ENCODE peak calls at places on chromosomes 1 and 21, in six cellular contexts. A is cardiac muscle cell, M is AG04450, I is astrocyte of the spinal cord, R is epithelial cell of esophagus, B is A673. Z is an unnamed sample.

GRCh38 chr1:86914998-86915736 is 732 bp downstream of the HS2ST1 start:
- DNase-seq in A (peak), I (peak), R (peak), M (no peak), B (peak), Z (peak)

GRCh38 chr1:221458430-221459156 is 283.3 kb downstream of the DUSP10 start:
- DNase-seq in I (peak), M (no peak), B (no peak), A (no peak), R (peak), Z (no peak)

GRCh38 chr1:90189889-90190288 is 195.0 kb downstream of the ZNF326 start:
- DNase-seq in B (no peak), I (no peak), M (no peak), A (no peak), R (no peak), Z (no peak)

GRCh38 chr1:19169642-19170041 is 40.4 kb downstream of the UBR4 start:
- DNase-seq in R (peak), M (peak), I (peak), B (no peak), A (no peak), Z (no peak)

GRCh38 chr1:94044290-94044790 is 76.6 kb downstream of the ABCA4 start:
- DNase-seq in B (no peak), A (no peak), I (no peak), R (no peak), M (no peak), Z (no peak)

GRCh38 chr1:50661626-50662025 is 238.4 kb upstream of the DMRTA2 start:
- DNase-seq in B (no peak), M (no peak), R (peak), A (no peak), I (peak), Z (no peak)

GRCh38 chr1:85343612-85344255 is 67.3 kb upstream of the BCL10 start:
- DNase-seq in I (peak), A (no peak), B (peak), R (no peak), M (no peak), Z (no peak)

GRCh38 chr1:39988618-39989343 is 33.8 kb downstream of the MFSD2A start:
- DNase-seq in M (peak), R (peak), I (no peak), B (no peak), A (no peak), Z (no peak)

GRCh38 chr1:53498555-53499142 is 39.5 kb downstream of the DMRTB1 start:
- DNase-seq in B (no peak), A (no peak), R (no peak), I (peak), M (no peak), Z (no peak)

GRCh38 chr1:161486806-161487482 is 18.3 kb upstream of the FCGR2A start:
- DNase-seq in M (peak), I (peak), B (peak), R (peak), A (peak), Z (peak)

GRCh38 chr1:6960291-6960758 is 175.1 kb downstream of the CAMTA1 start:
- DNase-seq in M (peak), A (peak), B (no peak), R (peak), I (no peak), Z (no peak)

GRCh38 chr1:36093919-36094318 is 5.2 kb downstream of the ADPRS start:
- DNase-seq in I (no peak), A (no peak), R (no peak), B (no peak), M (no peak), Z (no peak)

GRCh38 chr1:18575620-18576019 is 55.0 kb upstream of the PAX7 start:
- DNase-seq in A (peak), B (peak), I (no peak), R (peak), M (no peak), Z (peak)

GRCh38 chr1:29736582-29737188 is 500.4 kb downstream of the PTPRU start:
- DNase-seq in B (peak), M (peak), A (peak), I (peak), R (peak), Z (peak)

GRCh38 chr21:37983336-37984095 is 67.3 kb upstream of the KCNJ6 start:
- DNase-seq in M (no peak), R (peak), B (no peak), I (peak), A (no peak), Z (no peak)

GRCh38 chr1:11707621-11708276 is 16.2 kb downstream of the DRAXIN start:
- DNase-seq in M (no peak), I (no peak), B (peak), A (peak), R (no peak), Z (no peak)

GRCh38 chr1:90707363-90707710 is 9.8 kb downstream of the BARHL2 start:
- DNase-seq in R (peak), A (peak), I (peak), B (peak), M (no peak), Z (no peak)

GRCh38 chr1:61271412-61271789 is 189.0 kb downstream of the NFIA start:
- DNase-seq in I (no peak), M (no peak), B (no peak), R (no peak), A (no peak), Z (no peak)

GRCh38 chr1:62436039-62436465 is 797 bp upstream of the USP1 start:
- DNase-seq in I (no peak), A (no peak), R (peak), M (no peak), B (peak), Z (peak)

GRCh38 chr1:35659589-35659988 is 18.3 kb upstream of the PSMB2 start:
- DNase-seq in R (no peak), M (no peak), A (no peak), B (no peak), I (no peak), Z (no peak)

GRCh38 chr21:46127239-46128105 is 27.9 kb downstream of the FTCD start:
- DNase-seq in M (no peak), I (no peak), B (no peak), R (no peak), A (no peak), Z (no peak)

GRCh38 chr1:166888710-166889109 is 12.6 kb upstream of the TADA1 start:
- DNase-seq in A (no peak), I (no peak), M (no peak), B (no peak), R (no peak), Z (no peak)

GRCh38 chr1:26986658-26987057 is 6.8 kb upstream of the TRNP1 start:
- DNase-seq in A (no peak), B (no peak), M (no peak), R (no peak), I (no peak), Z (no peak)

GRCh38 chr1:232682248-232682647 is 52.3 kb upstream of the SIPA1L2 start:
- DNase-seq in M (no peak), B (no peak), A (no peak), R (no peak), I (no peak), Z (no peak)

GRCh38 chr21:35349378-35350080 is 300.4 kb upstream of the RUNX1 start:
- DNase-seq in A (no peak), R (no peak), B (no peak), I (peak), M (no peak), Z (no peak)

GRCh38 chr1:158248771-158249170 is 5.5 kb upstream of the CD1A start:
- DNase-seq in A (no peak), R (no peak), M (no peak), B (no peak), I (no peak), Z (no peak)

GRCh38 chr1:158249646-158250045 is 4.6 kb upstream of the CD1A start:
- DNase-seq in I (no peak), R (no peak), B (no peak), A (no peak), M (no peak), Z (no peak)

GRCh38 chr1:158251160-158251559 is 3.1 kb upstream of the CD1A start:
- DNase-seq in R (no peak), I (no peak), A (no peak), B (no peak), M (no peak), Z (no peak)

GRCh38 chr1:158246650-158247049 is 7.6 kb upstream of the CD1A start:
- DNase-seq in A (no peak), B (no peak), M (no peak), I (no peak), R (peak), Z (no peak)

GRCh38 chr1:158248122-158248521 is 6.1 kb upstream of the CD1A start:
- DNase-seq in M (no peak), B (no peak), R (no peak), I (no peak), A (no peak), Z (no peak)
- TF ChIP-seq CTCF in M (no peak), B (no peak), R (no peak), I (no peak), A (no peak), Z (no peak)

GRCh38 chr1:234842726-234843641 is 233.0 kb upstream of the IRF2BP2 start:
- DNase-seq in B (no peak), I (no peak), R (no peak), M (no peak), A (peak), Z (no peak)
- TF ChIP-seq CTCF in B (no peak), I (no peak), R (no peak), M (no peak), A (no peak), Z (no peak)

GRCh38 chr1:33842348-33842747 is 21.5 kb upstream of the HMGB4 start:
- DNase-seq in A (no peak), B (no peak), M (no peak), R (no peak), I (no peak), Z (no peak)
- TF ChIP-seq CTCF in A (no peak), B (no peak), M (no peak), R (no peak), I (peak), Z (no peak)

GRCh38 chr1:157219182-157219581 is 81.0 kb upstream of the ETV3 start:
- DNase-seq in I (no peak), B (no peak), M (no peak), R (no peak), A (no peak), Z (no peak)
- TF ChIP-seq CTCF in I (no peak), B (no peak), M (no peak), R (no peak), A (no peak), Z (no peak)

GRCh38 chr1:96756789-96757188 is 35.2 kb downstream of the PTBP2 start:
- DNase-seq in B (peak), I (no peak), A (no peak), R (peak), M (no peak), Z (no peak)
- TF ChIP-seq CTCF in B (no peak), I (no peak), A (no peak), R (no peak), M (no peak), Z (no peak)

GRCh38 chr1:3544050-3544977 is 67.0 kb downstream of the MEGF6 start:
- DNase-seq in I (no peak), A (no peak), B (no peak), M (no peak), R (no peak), Z (no peak)

GRCh38 chr1:3547055-3548005 is 64.0 kb downstream of the MEGF6 start:
- DNase-seq in R (peak), I (no peak), A (no peak), B (no peak), M (no peak), Z (no peak)

GRCh38 chr1:3548156-3548893 is 63.0 kb downstream of the MEGF6 start:
- DNase-seq in A (peak), M (peak), B (no peak), I (no peak), R (no peak), Z (no peak)

GRCh38 chr1:3545363-3546047 is 65.8 kb downstream of the MEGF6 start:
- DNase-seq in A (peak), B (no peak), R (no peak), M (no peak), I (no peak), Z (no peak)

GRCh38 chr1:3546048-3546384 is 65.3 kb downstream of the MEGF6 start:
- DNase-seq in A (no peak), R (no peak), B (no peak), M (no peak), I (no peak), Z (no peak)
- TF ChIP-seq CTCF in A (no peak), R (no peak), B (no peak), M (no peak), I (no peak), Z (no peak)

GRCh38 chr1:28281608-28282425 is 22.5 kb downstream of the SESN2 start:
- DNase-seq in I (no peak), M (no peak), B (no peak), A (no peak), R (no peak), Z (no peak)

GRCh38 chr1:28280501-28280900 is 21.2 kb downstream of the SESN2 start:
- DNase-seq in R (no peak), I (no peak), M (no peak), B (no peak), A (no peak), Z (no peak)

GRCh38 chr1:28279721-28280120 is 20.4 kb downstream of the SESN2 start:
- DNase-seq in I (no peak), B (no peak), R (no peak), A (no peak), M (no peak), Z (no peak)

GRCh38 chr1:28280961-28281360 is 21.6 kb downstream of the SESN2 start:
- DNase-seq in M (no peak), A (no peak), I (no peak), B (no peak), R (no peak), Z (no peak)

GRCh38 chr1:28282426-28283407 is 23.4 kb downstream of the SESN2 start:
- DNase-seq in I (no peak), A (no peak), M (no peak), R (no peak), B (no peak), Z (no peak)
- TF ChIP-seq CTCF in I (no peak), A (no peak), M (no peak), R (no peak), B (no peak), Z (no peak)